ENCODE peak calls at places on chromosomes 11 and 22, in ten cellular contexts. One of them, this sample, is unnamed.

GRCh38 chr11:61996933-61997332 is 29.5 kb upstream of the FTH1 start:
- DNase-seq in adrenal gland: no peak
- DNase-seq in A549: no peak
- DNase-seq in naive thymus-derived CD4-positive, alpha-beta T cell: no peak
- DNase-seq in upper lobe of right lung: peak
- DNase-seq in cardiac muscle cell: no peak
- DNase-seq in body of pancreas: no peak
- DNase-seq in A673: no peak
- DNase-seq in HCT116: no peak
- DNase-seq in transverse colon: no peak
- DNase-seq in this sample: no peak

GRCh38 chr11:58003591-58003990 is 20.1 kb upstream of the OR9Q1 start:
- DNase-seq in cardiac muscle cell: no peak
- DNase-seq in transverse colon: no peak
- DNase-seq in upper lobe of right lung: no peak
- DNase-seq in HCT116: no peak
- DNase-seq in naive thymus-derived CD4-positive, alpha-beta T cell: no peak
- DNase-seq in body of pancreas: no peak
- DNase-seq in adrenal gland: no peak
- DNase-seq in A673: no peak
- DNase-seq in A549: no peak
- DNase-seq in this sample: no peak

GRCh38 chr22:42300286-42301071 is 30.0 kb upstream of the TCF20 start:
- DNase-seq in body of pancreas: no peak
- DNase-seq in cardiac muscle cell: no peak
- DNase-seq in upper lobe of right lung: no peak
- DNase-seq in HCT116: no peak
- DNase-seq in A673: no peak
- DNase-seq in naive thymus-derived CD4-positive, alpha-beta T cell: no peak
- DNase-seq in transverse colon: peak
- DNase-seq in adrenal gland: no peak
- DNase-seq in A549: no peak
- DNase-seq in this sample: no peak

GRCh38 chr11:62146476-62147200 is 22.8 kb downstream of the INCENP start:
- DNase-seq in upper lobe of right lung: peak
- DNase-seq in A549: no peak
- DNase-seq in naive thymus-derived CD4-positive, alpha-beta T cell: no peak
- DNase-seq in A673: no peak
- DNase-seq in body of pancreas: peak
- DNase-seq in cardiac muscle cell: no peak
- DNase-seq in transverse colon: no peak
- DNase-seq in adrenal gland: peak
- DNase-seq in HCT116: no peak
- DNase-seq in this sample: no peak

GRCh38 chr22:19477321-19478085 is 1.5 kb downstream of the UFD1 start:
- DNase-seq in transverse colon: no peak
- DNase-seq in A549: no peak
- DNase-seq in A673: peak
- DNase-seq in body of pancreas: no peak
- DNase-seq in HCT116: no peak
- DNase-seq in naive thymus-derived CD4-positive, alpha-beta T cell: no peak
- DNase-seq in upper lobe of right lung: no peak
- DNase-seq in adrenal gland: no peak
- DNase-seq in cardiac muscle cell: no peak
- DNase-seq in this sample: no peak

GRCh38 chr11:95364324-95365295 is 133.6 kb upstream of the SESN3 start:
- DNase-seq in A549: peak
- DNase-seq in cardiac muscle cell: no peak
- DNase-seq in naive thymus-derived CD4-positive, alpha-beta T cell: no peak
- DNase-seq in HCT116: no peak
- DNase-seq in A673: no peak
- DNase-seq in adrenal gland: no peak
- DNase-seq in upper lobe of right lung: no peak
- DNase-seq in body of pancreas: no peak
- DNase-seq in transverse colon: no peak
- DNase-seq in this sample: no peak

GRCh38 chr22:47994899-47995573 is 1232.6 kb downstream of the TBC1D22A start:
- DNase-seq in cardiac muscle cell: no peak
- DNase-seq in naive thymus-derived CD4-positive, alpha-beta T cell: no peak
- DNase-seq in body of pancreas: no peak
- DNase-seq in HCT116: no peak
- DNase-seq in adrenal gland: no peak
- DNase-seq in upper lobe of right lung: no peak
- DNase-seq in transverse colon: no peak
- DNase-seq in A549: no peak
- DNase-seq in A673: no peak
- DNase-seq in this sample: no peak

GRCh38 chr11:32056445-32056844 is 34.4 kb upstream of the RCN1 start:
- DNase-seq in adrenal gland: no peak
- DNase-seq in body of pancreas: no peak
- DNase-seq in A673: no peak
- DNase-seq in cardiac muscle cell: no peak
- DNase-seq in transverse colon: no peak
- DNase-seq in upper lobe of right lung: no peak
- DNase-seq in HCT116: no peak
- DNase-seq in naive thymus-derived CD4-positive, alpha-beta T cell: no peak
- DNase-seq in A549: no peak
- DNase-seq in this sample: no peak

GRCh38 chr11:63012450-63013238 is 3.0 kb downstream of the SLC22A8 start:
- DNase-seq in HCT116: no peak
- DNase-seq in upper lobe of right lung: no peak
- DNase-seq in A673: no peak
- DNase-seq in body of pancreas: no peak
- DNase-seq in A549: no peak
- DNase-seq in transverse colon: no peak
- DNase-seq in cardiac muscle cell: peak
- DNase-seq in naive thymus-derived CD4-positive, alpha-beta T cell: no peak
- DNase-seq in adrenal gland: no peak
- DNase-seq in this sample: no peak

GRCh38 chr11:20618083-20618482 is 18.7 kb downstream of the SLC6A5 start:
- DNase-seq in upper lobe of right lung: no peak
- DNase-seq in transverse colon: no peak
- DNase-seq in body of pancreas: peak
- DNase-seq in naive thymus-derived CD4-positive, alpha-beta T cell: no peak
- DNase-seq in cardiac muscle cell: no peak
- DNase-seq in A549: no peak
- DNase-seq in adrenal gland: peak
- DNase-seq in HCT116: no peak
- DNase-seq in A673: no peak
- DNase-seq in this sample: no peak

GRCh38 chr22:19568337-19569311 is 44.4 kb upstream of the CLDN5 start:
- DNase-seq in adrenal gland: peak
- DNase-seq in transverse colon: no peak
- DNase-seq in body of pancreas: no peak
- DNase-seq in A673: no peak
- DNase-seq in A549: no peak
- DNase-seq in upper lobe of right lung: no peak
- DNase-seq in cardiac muscle cell: no peak
- DNase-seq in naive thymus-derived CD4-positive, alpha-beta T cell: no peak
- DNase-seq in HCT116: no peak
- DNase-seq in this sample: no peak

GRCh38 chr11:76163289-76163880 is 42.9 kb downstream of the WNT11 start:
- DNase-seq in transverse colon: no peak
- DNase-seq in upper lobe of right lung: no peak
- DNase-seq in naive thymus-derived CD4-positive, alpha-beta T cell: no peak
- DNase-seq in body of pancreas: no peak
- DNase-seq in A673: no peak
- DNase-seq in A549: no peak
- DNase-seq in HCT116: no peak
- DNase-seq in cardiac muscle cell: no peak
- DNase-seq in adrenal gland: no peak
- DNase-seq in this sample: no peak

GRCh38 chr22:31363885-31364284 is 17.7 kb upstream of the PATZ1 start:
- DNase-seq in adrenal gland: no peak
- DNase-seq in body of pancreas: no peak
- DNase-seq in HCT116: no peak
- DNase-seq in naive thymus-derived CD4-positive, alpha-beta T cell: no peak
- DNase-seq in A673: no peak
- DNase-seq in upper lobe of right lung: no peak
- DNase-seq in transverse colon: no peak
- DNase-seq in cardiac muscle cell: no peak
- DNase-seq in A549: no peak
- DNase-seq in this sample: no peak

GRCh38 chr11:59173080-59173963 is 1.4 kb downstream of the DTX4 start:
- DNase-seq in body of pancreas: peak
- DNase-seq in upper lobe of right lung: peak
- DNase-seq in adrenal gland: peak
- DNase-seq in HCT116: no peak
- DNase-seq in naive thymus-derived CD4-positive, alpha-beta T cell: no peak
- DNase-seq in transverse colon: peak
- DNase-seq in cardiac muscle cell: peak
- DNase-seq in A549: no peak
- DNase-seq in A673: peak
- DNase-seq in this sample: peak

GRCh38 chr11:103792981-103793468 is 243.4 kb upstream of the DDI1 start:
- DNase-seq in adrenal gland: peak
- DNase-seq in A549: no peak
- DNase-seq in cardiac muscle cell: no peak
- DNase-seq in HCT116: no peak
- DNase-seq in transverse colon: no peak
- DNase-seq in naive thymus-derived CD4-positive, alpha-beta T cell: no peak
- DNase-seq in A673: no peak
- DNase-seq in upper lobe of right lung: no peak
- DNase-seq in body of pancreas: no peak
- DNase-seq in this sample: peak
- H3K27ac ChIP-seq in adrenal gland: no peak
- H3K27ac ChIP-seq in A549: peak
- H3K27ac ChIP-seq in cardiac muscle cell: no peak
- H3K27ac ChIP-seq in HCT116: no peak
- H3K27ac ChIP-seq in transverse colon: no peak
- H3K27ac ChIP-seq in naive thymus-derived CD4-positive, alpha-beta T cell: no peak
- H3K27ac ChIP-seq in A673: no peak
- H3K27ac ChIP-seq in upper lobe of right lung: no peak
- H3K27ac ChIP-seq in body of pancreas: no peak
- H3K27ac ChIP-seq in this sample: no peak

DNA sequence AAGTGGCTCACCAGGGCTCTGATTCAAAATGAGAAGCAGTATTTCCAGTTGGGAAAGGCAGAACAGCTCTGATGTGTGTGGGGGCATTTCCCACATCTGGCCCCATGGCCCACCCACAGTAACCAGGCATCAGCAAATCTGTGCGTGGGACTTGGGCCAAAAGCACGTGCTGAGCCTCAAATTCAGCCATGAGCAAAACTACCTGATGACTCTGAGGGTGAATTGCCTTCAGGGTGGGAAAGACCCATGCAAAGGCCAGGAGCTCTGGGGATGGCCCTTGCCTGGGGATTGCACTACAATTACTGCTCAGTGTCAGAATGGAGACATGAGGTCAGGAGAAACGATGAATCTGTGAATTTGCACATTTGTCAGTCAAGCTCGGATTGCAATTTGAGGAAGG is 20.9 kb downstream of the TP53AIP1 start:
- DNase-seq in A673: no peak
- DNase-seq in naive thymus-derived CD4-positive, alpha-beta T cell: no peak
- DNase-seq in cardiac muscle cell: no peak
- DNase-seq in transverse colon: no peak
- DNase-seq in upper lobe of right lung: no peak
- DNase-seq in adrenal gland: no peak
- DNase-seq in A549: no peak
- DNase-seq in HCT116: no peak
- DNase-seq in body of pancreas: no peak
- DNase-seq in this sample: no peak
- H3K4me3 ChIP-seq in A673: no peak
- H3K4me3 ChIP-seq in naive thymus-derived CD4-positive, alpha-beta T cell: no peak
- H3K4me3 ChIP-seq in cardiac muscle cell: no peak
- H3K4me3 ChIP-seq in transverse colon: no peak
- H3K4me3 ChIP-seq in upper lobe of right lung: no peak
- H3K4me3 ChIP-seq in adrenal gland: no peak
- H3K4me3 ChIP-seq in A549: no peak
- H3K4me3 ChIP-seq in HCT116: no peak
- H3K4me3 ChIP-seq in body of pancreas: no peak
- H3K4me3 ChIP-seq in this sample: no peak

DNA sequence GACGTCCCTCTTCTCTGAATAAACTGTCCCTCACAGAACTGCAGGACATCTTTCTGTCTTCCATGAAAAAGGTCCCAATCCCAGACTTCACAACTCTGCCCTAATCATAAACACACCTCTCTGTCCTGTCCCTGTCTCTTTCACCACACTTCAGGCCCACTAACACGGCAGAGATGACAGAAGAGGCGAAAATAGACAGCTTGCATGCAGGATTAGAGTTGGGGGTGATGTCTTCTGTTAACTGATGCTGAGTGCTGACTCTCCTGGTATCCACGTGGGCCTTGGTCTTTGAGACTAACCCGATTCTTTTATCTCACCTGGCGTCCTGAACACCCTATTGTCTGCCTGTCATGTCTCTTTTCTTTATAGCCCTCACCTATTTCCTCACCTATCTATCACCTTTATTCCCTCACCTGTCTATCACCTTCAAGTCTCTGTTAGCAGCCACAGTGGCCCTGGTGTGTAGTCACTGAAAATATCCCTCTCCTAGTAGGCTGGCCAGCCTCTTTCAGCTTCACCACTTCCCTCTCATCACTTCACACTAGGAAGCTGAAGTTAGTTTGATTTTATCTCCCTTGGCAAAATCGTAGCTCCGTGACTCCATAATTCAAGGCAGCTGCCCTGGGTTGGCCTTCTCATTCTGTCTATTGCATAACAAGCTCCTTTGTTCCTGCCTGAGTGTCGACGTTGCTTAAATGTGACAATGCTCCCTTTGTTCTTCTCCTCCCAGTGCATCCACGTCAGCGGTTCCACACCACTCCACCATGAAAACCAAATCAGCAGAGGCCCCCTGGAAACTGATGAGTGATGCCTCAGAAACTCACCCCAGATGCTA is 30.6 kb upstream of the DRD2 start:
- DNase-seq in transverse colon: no peak
- DNase-seq in naive thymus-derived CD4-positive, alpha-beta T cell: no peak
- DNase-seq in cardiac muscle cell: no peak
- DNase-seq in HCT116: peak
- DNase-seq in A673: peak
- DNase-seq in A549: no peak
- DNase-seq in upper lobe of right lung: no peak
- DNase-seq in adrenal gland: no peak
- DNase-seq in body of pancreas: no peak
- DNase-seq in this sample: no peak
- H3K27ac ChIP-seq in transverse colon: no peak
- H3K27ac ChIP-seq in naive thymus-derived CD4-positive, alpha-beta T cell: no peak
- H3K27ac ChIP-seq in cardiac muscle cell: no peak
- H3K27ac ChIP-seq in HCT116: no peak
- H3K27ac ChIP-seq in A673: no peak
- H3K27ac ChIP-seq in A549: no peak
- H3K27ac ChIP-seq in upper lobe of right lung: no peak
- H3K27ac ChIP-seq in adrenal gland: no peak
- H3K27ac ChIP-seq in body of pancreas: no peak
- H3K27ac ChIP-seq in this sample: no peak

DNA sequence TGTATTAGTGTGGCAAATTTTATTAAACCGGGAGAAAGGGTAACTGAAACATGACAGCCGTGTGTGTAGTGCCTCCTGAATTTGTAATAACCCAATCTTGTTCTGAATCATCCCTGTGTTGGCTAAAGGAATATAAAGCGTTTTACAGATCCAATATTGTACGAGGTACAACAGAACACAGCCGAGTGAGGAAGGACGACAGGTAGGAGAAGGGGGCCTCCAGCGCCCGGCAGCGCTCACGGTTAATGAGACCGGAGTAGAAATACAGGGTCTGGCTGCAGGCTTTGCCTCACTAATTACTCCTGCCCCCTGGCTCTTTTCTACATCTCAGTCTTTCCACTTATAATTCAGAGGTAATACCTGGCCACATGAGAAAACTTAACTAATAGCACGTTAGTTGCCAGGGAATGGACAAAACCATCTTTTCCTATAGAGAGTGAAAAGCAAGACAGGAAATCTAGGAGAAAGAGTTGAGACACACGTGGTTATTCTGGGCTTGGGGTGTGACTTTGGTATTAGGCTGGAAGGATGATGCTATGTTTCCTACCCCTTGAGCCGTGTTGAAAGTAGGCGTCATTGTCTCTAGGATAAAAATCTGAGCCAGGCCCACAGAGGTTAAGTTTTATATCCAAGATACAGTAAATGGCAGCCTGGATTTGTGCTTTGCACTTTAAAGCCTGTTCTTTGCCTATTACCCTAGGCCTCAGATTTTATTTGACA is 54.0 kb downstream of the GRIK4 start:
- DNase-seq in upper lobe of right lung: no peak
- DNase-seq in transverse colon: no peak
- DNase-seq in cardiac muscle cell: no peak
- DNase-seq in adrenal gland: no peak
- DNase-seq in naive thymus-derived CD4-positive, alpha-beta T cell: no peak
- DNase-seq in body of pancreas: no peak
- DNase-seq in A549: no peak
- DNase-seq in A673: no peak
- DNase-seq in HCT116: no peak
- DNase-seq in this sample: no peak
- H3K4me3 ChIP-seq in upper lobe of right lung: peak
- H3K4me3 ChIP-seq in transverse colon: no peak
- H3K4me3 ChIP-seq in cardiac muscle cell: peak
- H3K4me3 ChIP-seq in adrenal gland: no peak
- H3K4me3 ChIP-seq in naive thymus-derived CD4-positive, alpha-beta T cell: no peak
- H3K4me3 ChIP-seq in body of pancreas: no peak
- H3K4me3 ChIP-seq in A549: no peak
- H3K4me3 ChIP-seq in A673: peak
- H3K4me3 ChIP-seq in HCT116: no peak
- H3K4me3 ChIP-seq in this sample: no peak

This sample was measured in ovary.